ENCODE peak calls at places on chromosomes 12 and 14, in nine cellular contexts. P, D, W, B, K, V, G, J and U are unnamed samples.
A peak's percentile ranks its signal among the peaks of the same experiment; 100 is the strongest.

GRCh38 chr12:53053223-53054111 is 3.6 kb downstream of the TNS2 start:
- DNase-seq in P (peak; percentile 76), D (peak; percentile 86), W (peak; percentile 29), B (no peak), K (no peak), V (peak; percentile 91), G (peak; percentile 46), J (no peak), U (peak; percentile 55)

GRCh38 chr12:48118491-48118890 is 673 bp upstream of the PFKM start:
- DNase-seq in P (no peak), D (no peak), W (no peak), B (no peak), K (no peak), V (peak; percentile 14), G (peak; percentile 31), J (no peak), U (no peak)

GRCh38 chr12:64752833-64753238 is 6.4 kb downstream of the GNS start:
- DNase-seq in P (no peak), D (no peak), W (no peak), B (no peak), K (no peak), V (no peak), G (no peak), J (no peak), U (no peak)

GRCh38 chr14:35556548-35556947 is 22.6 kb downstream of the INSM2 start:
- DNase-seq in P (no peak), D (no peak), W (no peak), B (peak; percentile 76), K (no peak), V (no peak), G (no peak), J (no peak), U (no peak)

GRCh38 chr14:89921896-89922548 is 32.5 kb downstream of the EFCAB11 start:
- DNase-seq in P (no peak), D (no peak), W (no peak), B (no peak), K (no peak), V (no peak), G (peak; percentile 81), J (peak; percentile 86), U (no peak)

GRCh38 chr12:130795906-130796305 is 43.1 kb downstream of the STX2 start:
- DNase-seq in P (no peak), D (no peak), W (no peak), B (no peak), K (no peak), V (no peak), G (no peak), J (no peak), U (no peak)

GRCh38 chr12:47281667-47282171 is 202.0 kb upstream of the AMIGO2 start:
- DNase-seq in P (peak; percentile 6), D (no peak), W (no peak), B (no peak), K (no peak), V (no peak), G (peak; percentile 20), J (no peak), U (no peak)

GRCh38 chr12:24360057-24360456 is 410.6 kb upstream of the SOX5 start:
- DNase-seq in P (no peak), D (no peak), W (no peak), B (no peak), K (no peak), V (no peak), G (no peak), J (no peak), U (no peak)

GRCh38 chr14:90697146-90697545 is 119.1 kb downstream of the TTC7B start:
- DNase-seq in P (no peak), D (no peak), W (no peak), B (no peak), K (no peak), V (no peak), G (no peak), J (no peak), U (no peak)

GRCh38 chr12:43655586-43655985 is 103.0 kb downstream of the PUS7L start:
- DNase-seq in P (no peak), D (no peak), W (no peak), B (no peak), K (no peak), V (no peak), G (peak; percentile 71), J (peak; percentile 8), U (no peak)

GRCh38 chr12:24373004-24373403 is 423.5 kb upstream of the SOX5 start:
- DNase-seq in P (no peak), D (no peak), W (no peak), B (no peak), K (no peak), V (no peak), G (no peak), J (no peak), U (no peak)

GRCh38 chr14:99321236-99321925 is 49.4 kb upstream of the BCL11B start:
- DNase-seq in P (no peak), D (no peak), W (no peak), B (no peak), K (no peak), V (no peak), G (no peak), J (no peak), U (no peak)

GRCh38 chr12:57755454-57756372 is 810 bp downstream of the MARCHF9 start:
- DNase-seq in P (no peak), D (peak; percentile 71), W (no peak), B (no peak), K (no peak), V (no peak), G (no peak), J (no peak), U (peak; percentile 28)

GRCh38 chr12:97301576-97301975 is 161.0 kb upstream of the RMST start:
- DNase-seq in P (no peak), D (no peak), W (no peak), B (no peak), K (no peak), V (no peak), G (no peak), J (no peak), U (no peak)

GRCh38 chr12:23550753-23551152 is 398.7 kb downstream of the SOX5 start:
- DNase-seq in P (no peak), D (no peak), W (no peak), B (no peak), K (no peak), V (no peak), G (no peak), J (no peak), U (no peak)

GRCh38 chr14:99538275-99538674 is 57.1 kb downstream of the CCNK start:
- DNase-seq in P (peak; percentile 41), D (no peak), W (no peak), B (peak; percentile 80), K (no peak), V (no peak), G (no peak), J (no peak), U (no peak)

GRCh38 chr12:19273482-19274330 is 144.2 kb downstream of the PLEKHA5 start:
- DNase-seq in P (peak; percentile 71), D (peak; percentile 63), W (peak; percentile 35), B (peak; percentile 90), K (peak; percentile 40), V (no peak), G (peak; percentile 96), J (peak; percentile 97), U (peak; percentile 67)

GRCh38 chr12:45646851-45647581 is 82.5 kb upstream of the ARID2 start:
- DNase-seq in P (no peak), D (no peak), W (no peak), B (no peak), K (no peak), V (no peak), G (no peak), J (no peak), U (no peak)
- TF ChIP-seq CTCF in P (no peak), D (no peak), W (no peak), B (no peak), K (no peak), V (no peak), G (no peak), J (no peak), U (no peak)

DNA sequence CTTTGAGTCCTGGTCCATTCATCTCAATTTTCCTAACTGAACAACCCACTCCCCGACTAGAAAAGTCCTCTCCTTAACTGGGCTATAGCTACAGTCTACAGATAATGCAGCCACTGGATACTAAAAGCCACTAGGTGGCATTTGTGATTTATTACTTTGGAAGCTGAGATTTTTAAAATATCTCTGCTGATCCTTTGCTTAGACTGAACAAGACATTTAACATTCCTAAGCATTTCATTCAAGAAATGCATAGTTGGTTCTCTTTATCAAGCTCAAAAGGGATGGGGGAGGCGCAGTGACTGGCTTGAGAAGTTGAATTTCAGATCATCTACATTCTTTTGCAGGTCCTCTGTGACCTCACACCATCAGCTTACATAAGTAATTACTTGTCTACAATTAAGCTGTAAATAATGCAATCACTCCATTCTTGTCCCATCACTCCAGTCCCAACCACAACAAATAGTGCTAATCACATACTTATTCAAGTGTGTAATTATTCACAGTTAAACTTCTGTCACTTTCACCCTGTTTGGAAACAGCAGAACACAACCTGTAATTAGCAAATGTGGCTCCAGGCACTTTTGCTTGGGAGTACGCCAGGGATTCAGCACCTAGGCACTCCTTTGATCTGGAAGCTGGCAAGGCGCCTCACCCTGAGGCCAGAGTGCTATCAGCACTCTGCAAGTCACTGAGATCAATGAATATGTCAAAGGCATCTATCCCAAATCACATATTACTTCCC is 203.5 kb downstream of the NOVA1 start:
- DNase-seq in P (no peak), D (no peak), W (no peak), B (no peak), K (no peak), V (no peak), G (peak; percentile 51), J (peak; percentile 1), U (no peak)
- TF ChIP-seq CTCF in P (peak; percentile 43), D (peak; percentile 53), W (no peak), B (peak; percentile 37), K (no peak), V (no peak), G (no peak), J (no peak), U (peak; percentile 48)

DNA sequence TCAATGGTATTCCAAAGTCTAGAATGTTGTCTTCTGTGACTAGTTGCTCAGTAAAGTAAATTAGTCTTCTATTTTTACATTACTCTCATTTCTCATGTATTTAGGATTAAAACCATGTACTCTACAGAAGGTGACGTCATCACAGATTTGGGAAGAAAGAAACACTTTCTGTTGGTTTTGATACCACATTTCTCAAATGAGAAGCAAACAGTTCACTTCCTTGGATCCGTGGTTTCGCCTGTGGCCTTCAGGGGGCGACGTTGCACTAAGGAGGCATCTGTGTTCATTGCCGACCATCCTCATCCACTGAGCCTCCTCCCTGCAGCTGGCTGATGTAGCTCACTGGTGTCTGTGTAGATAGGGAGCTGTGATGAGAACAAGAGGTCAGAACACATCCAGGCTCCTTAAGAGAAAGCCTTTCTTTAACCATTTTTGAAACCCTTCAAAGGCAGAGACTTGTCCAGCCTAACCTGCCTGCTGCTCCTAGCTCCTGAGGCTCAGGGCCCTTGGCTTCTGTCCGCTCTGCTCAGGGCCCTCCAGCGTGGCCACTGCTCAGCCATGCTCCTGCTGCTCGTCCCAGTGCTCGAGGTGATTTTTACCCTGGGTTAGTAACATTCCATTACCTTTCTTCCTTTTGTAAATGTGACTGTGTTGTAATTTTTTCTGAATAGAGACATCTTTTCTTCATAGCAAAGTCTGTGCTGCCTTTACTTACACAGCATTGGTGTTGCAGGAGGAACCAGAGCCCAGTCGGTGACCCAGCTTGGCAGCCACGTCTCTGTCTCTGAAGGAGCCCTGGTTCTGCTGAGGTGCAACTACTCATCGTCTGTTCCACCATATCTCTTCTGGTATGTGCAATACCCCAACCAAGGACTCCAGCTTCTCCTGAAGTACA is 220.6 kb upstream of the OR4E1 start:
- DNase-seq in P (no peak), D (peak; percentile 12), W (no peak), B (peak; percentile 22), K (no peak), V (peak; percentile 62), G (no peak), J (no peak), U (no peak)
- TF ChIP-seq CTCF in P (peak; percentile 7), D (peak; percentile 17), W (peak; percentile 50), B (peak; percentile 55), K (no peak), V (peak; percentile 27), G (no peak), J (no peak), U (no peak)

GRCh38 chr14:65255583-65256443 is 153.5 kb upstream of the MAX start:
- DNase-seq in P (no peak), D (peak; percentile 90), W (no peak), B (peak; percentile 56), K (no peak), V (peak; percentile 84), G (peak; percentile 27), J (no peak), U (no peak)
- TF ChIP-seq CTCF in P (no peak), D (peak; percentile 30), W (no peak), B (peak; percentile 38), K (no peak), V (no peak), G (no peak), J (no peak), U (no peak)